ENCODE peak calls at places on chromosome 11, in six cellular contexts. One of them, this sample, is unnamed.

GRCh38 chr11:16186680-16187079 is 169.7 kb downstream of the SOX6 start:
- DNase-seq in NB4: no peak
- DNase-seq in spleen: no peak
- DNase-seq in esophagus muscularis mucosa: no peak
- DNase-seq in body of pancreas: no peak
- DNase-seq in GM06990: no peak
- DNase-seq in this sample: no peak

GRCh38 chr11:78788533-78788932 is 213.9 kb upstream of the NARS2 start:
- DNase-seq in NB4: no peak
- DNase-seq in spleen: no peak
- DNase-seq in esophagus muscularis mucosa: no peak
- DNase-seq in body of pancreas: no peak
- DNase-seq in GM06990: no peak
- DNase-seq in this sample: no peak

GRCh38 chr11:4008116-4008515 is 86.5 kb upstream of the RRM1 start:
- DNase-seq in NB4: no peak
- DNase-seq in spleen: no peak
- DNase-seq in esophagus muscularis mucosa: no peak
- DNase-seq in body of pancreas: no peak
- DNase-seq in GM06990: no peak
- DNase-seq in this sample: no peak

GRCh38 chr11:46290598-46291309 is 13.3 kb downstream of the CREB3L1 start:
- DNase-seq in NB4: peak; percentile 40
- DNase-seq in spleen: no peak
- DNase-seq in esophagus muscularis mucosa: no peak
- DNase-seq in body of pancreas: peak; percentile 83
- DNase-seq in GM06990: no peak
- DNase-seq in this sample: peak; percentile 64

GRCh38 chr11:65903068-65903481 is 2.9 kb upstream of the FOSL1 start:
- DNase-seq in NB4: peak; percentile 78
- DNase-seq in spleen: no peak
- DNase-seq in esophagus muscularis mucosa: no peak
- DNase-seq in body of pancreas: no peak
- DNase-seq in GM06990: no peak
- DNase-seq in this sample: peak; percentile 53

GRCh38 chr11:30387891-30388861 is 65.3 kb downstream of the ARL14EP start:
- DNase-seq in NB4: no peak
- DNase-seq in spleen: no peak
- DNase-seq in esophagus muscularis mucosa: no peak
- DNase-seq in body of pancreas: no peak
- DNase-seq in GM06990: no peak
- DNase-seq in this sample: no peak

GRCh38 chr11:100932474-100933100 is 197.0 kb downstream of the PGR start:
- DNase-seq in NB4: peak; percentile 16
- DNase-seq in spleen: no peak
- DNase-seq in esophagus muscularis mucosa: no peak
- DNase-seq in body of pancreas: no peak
- DNase-seq in GM06990: no peak
- DNase-seq in this sample: peak; percentile 45

GRCh38 chr11:69648679-69649575 is 8.0 kb downstream of the CCND1 start:
- DNase-seq in NB4: no peak
- DNase-seq in spleen: peak; percentile 73
- DNase-seq in esophagus muscularis mucosa: no peak
- DNase-seq in body of pancreas: no peak
- DNase-seq in GM06990: no peak
- DNase-seq in this sample: no peak

GRCh38 chr11:13316528-13316961 is 39.0 kb downstream of the BMAL1 start:
- DNase-seq in NB4: no peak
- DNase-seq in spleen: no peak
- DNase-seq in esophagus muscularis mucosa: no peak
- DNase-seq in body of pancreas: peak; percentile 35
- DNase-seq in GM06990: peak; percentile 30
- DNase-seq in this sample: peak; percentile 45

GRCh38 chr11:30351061-30351460 is 28.2 kb downstream of the ARL14EP start:
- DNase-seq in NB4: no peak
- DNase-seq in spleen: no peak
- DNase-seq in esophagus muscularis mucosa: no peak
- DNase-seq in body of pancreas: no peak
- DNase-seq in GM06990: no peak
- DNase-seq in this sample: no peak

GRCh38 chr11:14894657-14895598 is 2.9 kb upstream of the CYP2R1 start:
- DNase-seq in NB4: peak; percentile 97
- DNase-seq in spleen: peak; percentile 71
- DNase-seq in esophagus muscularis mucosa: no peak
- DNase-seq in body of pancreas: peak; percentile 20
- DNase-seq in GM06990: peak; percentile 9
- DNase-seq in this sample: peak; percentile 51

GRCh38 chr11:130408401-130408890 is 20.0 kb downstream of the ADAMTS8 start:
- DNase-seq in NB4: no peak
- DNase-seq in spleen: no peak
- DNase-seq in esophagus muscularis mucosa: no peak
- DNase-seq in body of pancreas: no peak
- DNase-seq in GM06990: no peak
- DNase-seq in this sample: no peak

GRCh38 chr11:69215784-69216415 is 60.2 kb downstream of the SMIM38 start:
- DNase-seq in NB4: no peak
- DNase-seq in spleen: no peak
- DNase-seq in esophagus muscularis mucosa: no peak
- DNase-seq in body of pancreas: peak; percentile 5
- DNase-seq in GM06990: no peak
- DNase-seq in this sample: peak; percentile 72

GRCh38 chr11:110077866-110078325 is 15.3 kb upstream of the ZC3H12C start:
- DNase-seq in NB4: no peak
- DNase-seq in spleen: no peak
- DNase-seq in esophagus muscularis mucosa: no peak
- DNase-seq in body of pancreas: no peak
- DNase-seq in GM06990: peak; percentile 48
- DNase-seq in this sample: peak; percentile 89

GRCh38 chr11:79447039-79447438 is 6.2 kb upstream of the TENM4 start:
- DNase-seq in NB4: no peak
- DNase-seq in spleen: no peak
- DNase-seq in esophagus muscularis mucosa: peak; percentile 8
- DNase-seq in body of pancreas: no peak
- DNase-seq in GM06990: no peak
- DNase-seq in this sample: no peak

GRCh38 chr11:68677432-68677831 is 6.9 kb upstream of the GAL start:
- DNase-seq in NB4: peak; percentile 85
- DNase-seq in spleen: no peak
- DNase-seq in esophagus muscularis mucosa: no peak
- DNase-seq in body of pancreas: peak; percentile 68
- DNase-seq in GM06990: no peak
- DNase-seq in this sample: peak; percentile 55

GRCh38 chr11:102761646-102762238 is 18.7 kb downstream of the MMP10 start:
- DNase-seq in NB4: no peak
- DNase-seq in spleen: no peak
- DNase-seq in esophagus muscularis mucosa: no peak
- DNase-seq in body of pancreas: no peak
- DNase-seq in GM06990: no peak
- DNase-seq in this sample: no peak

GRCh38 chr11:2804701-2805387 is 80.7 kb downstream of the CDKN1C start:
- DNase-seq in NB4: no peak
- DNase-seq in spleen: peak; percentile 51
- DNase-seq in esophagus muscularis mucosa: no peak
- DNase-seq in body of pancreas: peak; percentile 14
- DNase-seq in GM06990: no peak
- DNase-seq in this sample: no peak

GRCh38 chr11:95892892-95893570 is 30.9 kb downstream of the MTMR2 start:
- DNase-seq in NB4: no peak
- DNase-seq in spleen: no peak
- DNase-seq in esophagus muscularis mucosa: no peak
- DNase-seq in body of pancreas: no peak
- DNase-seq in GM06990: no peak
- DNase-seq in this sample: no peak

GRCh38 chr11:3609416-3610265 is 32.2 kb downstream of the ART5 start:
- DNase-seq in NB4: peak; percentile 51
- DNase-seq in spleen: peak; percentile 13
- DNase-seq in esophagus muscularis mucosa: no peak
- DNase-seq in body of pancreas: no peak
- DNase-seq in GM06990: no peak
- DNase-seq in this sample: peak; percentile 55

GRCh38 chr11:10674440-10674855 is 19.1 kb downstream of the IRAG1 start:
- DNase-seq in NB4: no peak
- DNase-seq in spleen: no peak
- DNase-seq in esophagus muscularis mucosa: no peak
- DNase-seq in body of pancreas: peak; percentile 29
- DNase-seq in GM06990: no peak
- DNase-seq in this sample: no peak
- H3K4me3 ChIP-seq in NB4: no peak overlapping the region
- H3K4me3 ChIP-seq in spleen: no peak overlapping the region
- H3K4me3 ChIP-seq in esophagus muscularis mucosa: peak overlapping the region; percentile 40
- H3K4me3 ChIP-seq in body of pancreas: no peak overlapping the region
- H3K4me3 ChIP-seq in GM06990: no peak overlapping the region
- H3K4me3 ChIP-seq in this sample: no peak overlapping the region

DNA sequence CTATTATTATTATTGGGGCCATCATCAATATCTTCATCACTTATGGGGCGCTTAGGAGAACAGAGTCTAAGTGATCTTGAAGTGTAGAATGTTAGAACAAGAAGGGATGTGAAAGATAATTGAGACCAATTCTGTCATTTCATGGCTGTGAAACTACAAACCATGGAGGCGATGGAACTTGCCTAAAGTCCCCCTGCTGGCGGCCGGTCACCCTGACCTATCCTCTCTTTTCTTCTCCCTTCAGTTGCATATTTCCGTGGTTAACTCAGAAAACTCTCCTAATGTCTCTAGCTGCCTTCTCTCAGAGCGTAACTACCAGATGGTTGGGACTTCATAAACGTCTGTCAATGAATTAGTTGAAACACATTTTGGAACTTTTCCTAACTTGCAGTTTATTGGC is 6.6 kb upstream of the OR4B1 start:
- DNase-seq in NB4: peak; percentile 25
- DNase-seq in spleen: no peak
- DNase-seq in esophagus muscularis mucosa: no peak
- DNase-seq in body of pancreas: no peak
- DNase-seq in GM06990: no peak
- DNase-seq in this sample: no peak
- TF ChIP-seq CTCF in NB4: peak; percentile 16
- TF ChIP-seq CTCF in spleen: no peak
- TF ChIP-seq CTCF in esophagus muscularis mucosa: peak; percentile 9
- TF ChIP-seq CTCF in body of pancreas: no peak
- TF ChIP-seq CTCF in GM06990: no peak
- TF ChIP-seq CTCF in this sample: no peak

GRCh38 chr11:73182824-73183321 is 35.2 kb upstream of the P2RY2 start:
- DNase-seq in NB4: no peak
- DNase-seq in spleen: no peak
- DNase-seq in esophagus muscularis mucosa: no peak
- DNase-seq in body of pancreas: peak; percentile 53
- DNase-seq in GM06990: no peak
- DNase-seq in this sample: no peak

GRCh38 chr11:73186886-73187285 is 31.2 kb upstream of the P2RY2 start:
- DNase-seq in NB4: no peak
- DNase-seq in spleen: no peak
- DNase-seq in esophagus muscularis mucosa: no peak
- DNase-seq in body of pancreas: no peak
- DNase-seq in GM06990: no peak
- DNase-seq in this sample: no peak

GRCh38 chr11:73186294-73186850 is 31.7 kb upstream of the P2RY2 start:
- DNase-seq in NB4: peak; percentile 80
- DNase-seq in spleen: no peak
- DNase-seq in esophagus muscularis mucosa: no peak
- DNase-seq in body of pancreas: no peak
- DNase-seq in GM06990: no peak
- DNase-seq in this sample: peak; percentile 99

GRCh38 chr11:73185680-73186293 is 32.3 kb upstream of the P2RY2 start:
- DNase-seq in NB4: peak; percentile 87
- DNase-seq in spleen: no peak
- DNase-seq in esophagus muscularis mucosa: no peak
- DNase-seq in body of pancreas: no peak
- DNase-seq in GM06990: no peak
- DNase-seq in this sample: peak; percentile 87

DNA sequence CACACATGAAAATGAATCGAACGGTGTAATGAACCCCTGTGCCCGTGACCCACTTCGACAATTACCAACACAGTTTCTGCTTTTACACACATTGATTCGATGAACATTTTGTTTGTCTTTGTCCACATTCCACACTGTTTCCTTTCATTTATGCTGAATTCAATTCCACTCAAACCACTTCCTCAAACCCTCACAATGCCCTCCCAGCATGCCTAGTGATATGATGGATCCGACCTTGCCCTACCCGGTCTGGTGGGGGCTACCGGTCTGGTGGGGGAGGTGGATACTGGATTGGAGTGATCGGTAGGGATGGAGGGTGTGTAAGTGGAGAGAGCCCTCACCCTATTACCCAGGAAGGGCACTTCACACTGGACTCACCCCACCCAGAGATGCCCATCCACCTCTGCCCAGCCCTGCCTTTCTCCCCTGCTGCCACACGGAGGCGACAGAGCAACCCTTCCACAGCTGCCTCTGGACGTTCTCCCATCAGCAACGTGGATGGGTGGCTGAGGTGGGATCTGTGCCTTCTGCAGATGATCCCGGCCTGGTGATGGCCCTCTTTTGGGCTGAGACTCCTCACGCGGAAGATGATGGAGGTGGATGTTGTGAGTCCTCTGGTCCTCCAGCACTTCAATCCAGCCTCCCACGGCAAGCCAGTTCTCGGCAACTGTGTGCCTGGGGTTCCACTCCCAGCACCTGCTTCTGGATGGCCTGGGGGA is 33.0 kb upstream of the P2RY2 start:
- DNase-seq in NB4: peak; percentile 93
- DNase-seq in spleen: peak; percentile 92
- DNase-seq in esophagus muscularis mucosa: no peak
- DNase-seq in body of pancreas: peak; percentile 73
- DNase-seq in GM06990: peak; percentile 61
- DNase-seq in this sample: peak; percentile 84
- H3K4me3 ChIP-seq in NB4: peak overlapping the region; percentile 73
- H3K4me3 ChIP-seq in spleen: no peak overlapping the region
- H3K4me3 ChIP-seq in esophagus muscularis mucosa: no peak overlapping the region
- H3K4me3 ChIP-seq in body of pancreas: no peak overlapping the region
- H3K4me3 ChIP-seq in GM06990: no peak overlapping the region
- H3K4me3 ChIP-seq in this sample: no peak overlapping the region

DNA sequence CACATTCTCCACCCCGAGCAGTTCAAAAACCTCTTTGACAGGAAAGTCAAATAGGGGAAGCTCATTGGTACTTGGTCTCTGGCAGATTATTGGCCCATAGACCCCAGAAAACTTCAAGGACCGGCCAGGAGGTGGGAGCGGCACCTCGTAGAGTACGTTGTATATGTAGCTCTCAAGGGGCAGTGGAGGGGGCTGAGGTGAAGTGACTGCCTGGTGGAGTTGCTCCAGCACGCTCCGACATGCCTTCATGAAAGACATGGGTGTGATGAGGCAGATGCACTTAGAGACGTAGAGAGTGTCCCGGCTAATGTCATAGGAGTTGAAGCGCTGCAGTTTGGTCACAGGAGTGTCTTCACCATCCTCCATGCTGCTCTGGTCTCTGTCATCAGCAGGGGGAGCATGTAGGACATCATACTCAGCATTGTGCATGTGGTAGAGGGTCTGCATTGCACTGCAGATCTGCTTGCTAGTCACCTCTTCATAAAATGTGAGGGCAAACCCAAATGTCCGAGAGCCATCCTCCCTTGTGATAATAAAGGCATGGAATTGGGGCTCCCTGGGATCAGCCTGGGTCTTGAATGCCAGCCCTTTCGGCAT is 61.3 kb downstream of the DENND5A start:
- DNase-seq in NB4: peak; percentile 42
- DNase-seq in spleen: no peak
- DNase-seq in esophagus muscularis mucosa: no peak
- DNase-seq in body of pancreas: no peak
- DNase-seq in GM06990: no peak
- DNase-seq in this sample: no peak
- TF ChIP-seq CTCF in NB4: peak; percentile 19
- TF ChIP-seq CTCF in spleen: no peak
- TF ChIP-seq CTCF in esophagus muscularis mucosa: no peak
- TF ChIP-seq CTCF in body of pancreas: no peak
- TF ChIP-seq CTCF in GM06990: peak; percentile 31
- TF ChIP-seq CTCF in this sample: no peak

This sample was measured in epithelial cell of esophagus.